ENCODE peak calls at places on chromosomes 16 and 17, in ten cellular contexts. O is fibroblast of mammary gland; L is OCI-LY7; S is activated naive CD4-positive, alpha-beta T cell; N is stimulated activated CD8-positive, alpha-beta memory T cell treated with anti-CD3 and anti-CD28 coated beads, Interleukin-15, amount 100 ng/mL, for 1 hour; C is activated CD8-positive, alpha-beta T cell treated with anti-CD3 and anti-CD28 coated beads for 36 hours; X is RPMI7951; P is NCI-H1694 treated with DMSO at 0.1 percent for 48 hours; V is C1 segment of cervical spinal cord; W is activated CD4-positive, alpha-beta T cell treated with anti-CD3 and anti-CD28 coated beads for 4 hours. Z is an unnamed sample.

GRCh38 chr16:57284206-57284951 is at the start of gene PLLP:
- DNase-seq in O (no peak), L (no peak), S (peak), N (peak), C (peak), X (peak), P (no peak), V (no peak), W (peak), Z (peak)

GRCh38 chr17:8041249-8041928 is 2.5 kb downstream of the ALOX15B start:
- DNase-seq in O (peak), L (peak), S (peak), N (no peak), C (peak), X (peak), P (peak), V (no peak), W (peak), Z (no peak)

GRCh38 chr17:71995570-71995969 is 125.2 kb upstream of the SOX9 start:
- DNase-seq in O (peak), L (no peak), S (no peak), N (no peak), C (no peak), X (peak), P (no peak), V (no peak), W (no peak), Z (no peak)

GRCh38 chr16:50067290-50067853 is 1.6 kb downstream of the HEATR3 start:
- DNase-seq in O (peak), L (peak), S (no peak), N (no peak), C (peak), X (peak), P (peak), V (no peak), W (peak), Z (peak)

GRCh38 chr17:77145635-77146632 is 5.2 kb downstream of the SEC14L1 start:
- DNase-seq in O (peak), L (peak), S (no peak), N (no peak), C (peak), X (peak), P (no peak), V (peak), W (no peak), Z (no peak)

GRCh38 chr17:17154556-17154955 is 51.6 kb downstream of the PLD6 start:
- DNase-seq in O (no peak), L (no peak), S (no peak), N (no peak), C (no peak), X (no peak), P (no peak), V (no peak), W (no peak), Z (no peak)

GRCh38 chr16:19837331-19837943 is 47.2 kb downstream of the GPRC5B start:
- DNase-seq in O (no peak), L (no peak), S (no peak), N (no peak), C (no peak), X (no peak), P (no peak), V (no peak), W (no peak), Z (no peak)

GRCh38 chr16:28503470-28504259 is 3.0 kb downstream of the IL27 start:
- DNase-seq in O (no peak), L (no peak), S (no peak), N (no peak), C (no peak), X (no peak), P (no peak), V (no peak), W (no peak), Z (no peak)

GRCh38 chr17:56994009-56994792 is 16.3 kb downstream of the SCPEP1 start:
- DNase-seq in O (peak), L (no peak), S (no peak), N (no peak), C (no peak), X (no peak), P (no peak), V (no peak), W (no peak), Z (no peak)

GRCh38 chr16:69535123-69536050 is 30.4 kb upstream of the NFAT5 start:
- DNase-seq in O (peak), L (no peak), S (no peak), N (no peak), C (no peak), X (peak), P (no peak), V (no peak), W (no peak), Z (no peak)

GRCh38 chr17:79630120-79630519 is 19.3 kb upstream of the RBFOX3 start:
- DNase-seq in O (no peak), L (no peak), S (no peak), N (no peak), C (no peak), X (no peak), P (no peak), V (no peak), W (no peak), Z (no peak)

GRCh38 chr16:85689285-85689949 is 663 bp upstream of the GINS2 start:
- DNase-seq in O (no peak), L (no peak), S (no peak), N (no peak), C (no peak), X (no peak), P (no peak), V (no peak), W (no peak), Z (peak)

GRCh38 chr16:35391328-35391727 is 1931.9 kb downstream of the TP53TG3F start:
- DNase-seq in O (peak), L (peak), S (no peak), N (no peak), C (peak), X (peak), P (peak), V (no peak), W (no peak), Z (no peak)

GRCh38 chr17:50580636-50581035 is 20.1 kb downstream of the CACNA1G start:
- DNase-seq in O (no peak), L (no peak), S (no peak), N (no peak), C (no peak), X (no peak), P (no peak), V (no peak), W (no peak), Z (no peak)

GRCh38 chr16:71526111-71526998 is at the start of gene CHST4:
- DNase-seq in O (peak), L (peak), S (no peak), N (no peak), C (peak), X (peak), P (no peak), V (no peak), W (no peak), Z (no peak)

GRCh38 chr17:80872999-80873951 is 118.4 kb upstream of the CHMP6 start:
- DNase-seq in O (no peak), L (no peak), S (no peak), N (no peak), C (no peak), X (peak), P (no peak), V (no peak), W (no peak), Z (no peak)

GRCh38 chr16:13885700-13886099 is 34.3 kb upstream of the ERCC4 start:
- DNase-seq in O (no peak), L (no peak), S (no peak), N (no peak), C (no peak), X (no peak), P (no peak), V (no peak), W (no peak), Z (no peak)

GRCh38 chr16:31138621-31139578 is 3.4 kb upstream of the PRSS8 start:
- DNase-seq in O (peak), L (no peak), S (no peak), N (no peak), C (no peak), X (peak), P (no peak), V (no peak), W (no peak), Z (no peak)

GRCh38 chr17:34131386-34131785 is 123.7 kb upstream of the CCL2 start:
- DNase-seq in O (no peak), L (no peak), S (no peak), N (no peak), C (no peak), X (peak), P (no peak), V (no peak), W (no peak), Z (no peak)

Z was measured in memory B cell.